ENCODE peak calls at places on chromosomes 2 and 18, in six cellular contexts. One of them, this sample, is unnamed.

GRCh38 chr2:85799215-85799956 is 45.6 kb downstream of the ATOH8 start:
- DNase-seq in CD8-positive, alpha-beta memory T cell: no peak
- DNase-seq in AG20443: no peak
- DNase-seq in left ventricle myocardium superior: peak
- DNase-seq in pulmonary artery endothelial cell: no peak
- DNase-seq in stimulated activated CD4-positive, alpha-beta T cell treated with anti-CD3 and anti-CD28 coated beads, Interleukin-4, amount 100 ng/mL, for 4 hours: no peak
- DNase-seq in this sample: no peak

GRCh38 chr2:16026816-16027501 is 86.6 kb downstream of the MYCN start:
- DNase-seq in left ventricle myocardium superior: no peak
- DNase-seq in CD8-positive, alpha-beta memory T cell: no peak
- DNase-seq in pulmonary artery endothelial cell: no peak
- DNase-seq in stimulated activated CD4-positive, alpha-beta T cell treated with anti-CD3 and anti-CD28 coated beads, Interleukin-4, amount 100 ng/mL, for 4 hours: no peak
- DNase-seq in AG20443: no peak
- DNase-seq in this sample: no peak

GRCh38 chr2:96205888-96206287 is 2.7 kb downstream of the STARD7 start:
- DNase-seq in AG20443: peak
- DNase-seq in stimulated activated CD4-positive, alpha-beta T cell treated with anti-CD3 and anti-CD28 coated beads, Interleukin-4, amount 100 ng/mL, for 4 hours: no peak
- DNase-seq in pulmonary artery endothelial cell: no peak
- DNase-seq in left ventricle myocardium superior: no peak
- DNase-seq in CD8-positive, alpha-beta memory T cell: no peak
- DNase-seq in this sample: peak

GRCh38 chr18:7617738-7618422 is 50.8 kb downstream of the PTPRM start:
- DNase-seq in AG20443: peak
- DNase-seq in left ventricle myocardium superior: peak
- DNase-seq in CD8-positive, alpha-beta memory T cell: no peak
- DNase-seq in pulmonary artery endothelial cell: peak
- DNase-seq in stimulated activated CD4-positive, alpha-beta T cell treated with anti-CD3 and anti-CD28 coated beads, Interleukin-4, amount 100 ng/mL, for 4 hours: no peak
- DNase-seq in this sample: peak

GRCh38 chr2:72833084-72833714 is 7.4 kb upstream of the EXOC6B start:
- DNase-seq in left ventricle myocardium superior: no peak
- DNase-seq in pulmonary artery endothelial cell: no peak
- DNase-seq in CD8-positive, alpha-beta memory T cell: no peak
- DNase-seq in stimulated activated CD4-positive, alpha-beta T cell treated with anti-CD3 and anti-CD28 coated beads, Interleukin-4, amount 100 ng/mL, for 4 hours: no peak
- DNase-seq in AG20443: no peak
- DNase-seq in this sample: no peak

GRCh38 chr18:38963943-38964660 is 1398.5 kb upstream of the CELF4 start:
- DNase-seq in stimulated activated CD4-positive, alpha-beta T cell treated with anti-CD3 and anti-CD28 coated beads, Interleukin-4, amount 100 ng/mL, for 4 hours: no peak
- DNase-seq in left ventricle myocardium superior: no peak
- DNase-seq in pulmonary artery endothelial cell: no peak
- DNase-seq in AG20443: no peak
- DNase-seq in CD8-positive, alpha-beta memory T cell: no peak
- DNase-seq in this sample: no peak

GRCh38 chr2:170276926-170277571 is 99.1 kb downstream of the MYO3B start:
- DNase-seq in CD8-positive, alpha-beta memory T cell: no peak
- DNase-seq in stimulated activated CD4-positive, alpha-beta T cell treated with anti-CD3 and anti-CD28 coated beads, Interleukin-4, amount 100 ng/mL, for 4 hours: no peak
- DNase-seq in pulmonary artery endothelial cell: no peak
- DNase-seq in AG20443: no peak
- DNase-seq in left ventricle myocardium superior: no peak
- DNase-seq in this sample: no peak

GRCh38 chr2:138424436-138425140 is 77.0 kb upstream of the SPOPL start:
- DNase-seq in left ventricle myocardium superior: no peak
- DNase-seq in pulmonary artery endothelial cell: no peak
- DNase-seq in stimulated activated CD4-positive, alpha-beta T cell treated with anti-CD3 and anti-CD28 coated beads, Interleukin-4, amount 100 ng/mL, for 4 hours: no peak
- DNase-seq in CD8-positive, alpha-beta memory T cell: no peak
- DNase-seq in AG20443: no peak
- DNase-seq in this sample: no peak

GRCh38 chr2:189412330-189412953 is 28.8 kb upstream of the WDR75 start:
- DNase-seq in AG20443: peak
- DNase-seq in left ventricle myocardium superior: no peak
- DNase-seq in CD8-positive, alpha-beta memory T cell: no peak
- DNase-seq in pulmonary artery endothelial cell: no peak
- DNase-seq in stimulated activated CD4-positive, alpha-beta T cell treated with anti-CD3 and anti-CD28 coated beads, Interleukin-4, amount 100 ng/mL, for 4 hours: peak
- DNase-seq in this sample: no peak

GRCh38 chr18:7334973-7335568 is 104.2 kb downstream of the LRRC30 start:
- DNase-seq in left ventricle myocardium superior: no peak
- DNase-seq in stimulated activated CD4-positive, alpha-beta T cell treated with anti-CD3 and anti-CD28 coated beads, Interleukin-4, amount 100 ng/mL, for 4 hours: no peak
- DNase-seq in pulmonary artery endothelial cell: no peak
- DNase-seq in AG20443: no peak
- DNase-seq in CD8-positive, alpha-beta memory T cell: no peak
- DNase-seq in this sample: no peak

GRCh38 chr2:37711308-37711731 is 39.9 kb upstream of the CDC42EP3 start:
- DNase-seq in AG20443: peak
- DNase-seq in pulmonary artery endothelial cell: no peak
- DNase-seq in left ventricle myocardium superior: no peak
- DNase-seq in stimulated activated CD4-positive, alpha-beta T cell treated with anti-CD3 and anti-CD28 coated beads, Interleukin-4, amount 100 ng/mL, for 4 hours: no peak
- DNase-seq in CD8-positive, alpha-beta memory T cell: peak
- DNase-seq in this sample: peak

GRCh38 chr2:165874445-165875039 is 79.0 kb downstream of the TTC21B start:
- DNase-seq in left ventricle myocardium superior: no peak
- DNase-seq in AG20443: peak
- DNase-seq in stimulated activated CD4-positive, alpha-beta T cell treated with anti-CD3 and anti-CD28 coated beads, Interleukin-4, amount 100 ng/mL, for 4 hours: no peak
- DNase-seq in pulmonary artery endothelial cell: peak
- DNase-seq in CD8-positive, alpha-beta memory T cell: no peak
- DNase-seq in this sample: peak

GRCh38 chr2:127733816-127734537 is 32.7 kb downstream of the SFT2D3 start:
- DNase-seq in left ventricle myocardium superior: no peak
- DNase-seq in pulmonary artery endothelial cell: no peak
- DNase-seq in AG20443: peak
- DNase-seq in stimulated activated CD4-positive, alpha-beta T cell treated with anti-CD3 and anti-CD28 coated beads, Interleukin-4, amount 100 ng/mL, for 4 hours: no peak
- DNase-seq in CD8-positive, alpha-beta memory T cell: no peak
- DNase-seq in this sample: peak

GRCh38 chr18:56028514-56028913 is 440.5 kb upstream of the TCF4 start:
- DNase-seq in AG20443: peak
- DNase-seq in pulmonary artery endothelial cell: no peak
- DNase-seq in CD8-positive, alpha-beta memory T cell: no peak
- DNase-seq in left ventricle myocardium superior: no peak
- DNase-seq in stimulated activated CD4-positive, alpha-beta T cell treated with anti-CD3 and anti-CD28 coated beads, Interleukin-4, amount 100 ng/mL, for 4 hours: no peak
- DNase-seq in this sample: peak

GRCh38 chr2:104250635-104251034 is 603.3 kb upstream of the POU3F3 start:
- DNase-seq in stimulated activated CD4-positive, alpha-beta T cell treated with anti-CD3 and anti-CD28 coated beads, Interleukin-4, amount 100 ng/mL, for 4 hours: no peak
- DNase-seq in left ventricle myocardium superior: no peak
- DNase-seq in CD8-positive, alpha-beta memory T cell: no peak
- DNase-seq in pulmonary artery endothelial cell: no peak
- DNase-seq in AG20443: no peak
- DNase-seq in this sample: no peak

GRCh38 chr2:218996937-218997336 is 3.7 kb upstream of the CRYBA2 start:
- DNase-seq in CD8-positive, alpha-beta memory T cell: no peak
- DNase-seq in pulmonary artery endothelial cell: no peak
- DNase-seq in AG20443: no peak
- DNase-seq in stimulated activated CD4-positive, alpha-beta T cell treated with anti-CD3 and anti-CD28 coated beads, Interleukin-4, amount 100 ng/mL, for 4 hours: no peak
- DNase-seq in left ventricle myocardium superior: no peak
- DNase-seq in this sample: no peak

GRCh38 chr2:128413718-128414341 is 95.2 kb upstream of the HS6ST1 start:
- DNase-seq in pulmonary artery endothelial cell: no peak
- DNase-seq in CD8-positive, alpha-beta memory T cell: no peak
- DNase-seq in left ventricle myocardium superior: no peak
- DNase-seq in AG20443: no peak
- DNase-seq in stimulated activated CD4-positive, alpha-beta T cell treated with anti-CD3 and anti-CD28 coated beads, Interleukin-4, amount 100 ng/mL, for 4 hours: no peak
- DNase-seq in this sample: no peak

GRCh38 chr18:468841-469796 is 31.4 kb downstream of the COLEC12 start:
- DNase-seq in stimulated activated CD4-positive, alpha-beta T cell treated with anti-CD3 and anti-CD28 coated beads, Interleukin-4, amount 100 ng/mL, for 4 hours: no peak
- DNase-seq in pulmonary artery endothelial cell: no peak
- DNase-seq in left ventricle myocardium superior: no peak
- DNase-seq in AG20443: no peak
- DNase-seq in CD8-positive, alpha-beta memory T cell: no peak
- DNase-seq in this sample: no peak

GRCh38 chr18:9855686-9856085 is 30.1 kb upstream of the TXNDC2 start:
- DNase-seq in AG20443: no peak
- DNase-seq in CD8-positive, alpha-beta memory T cell: no peak
- DNase-seq in pulmonary artery endothelial cell: no peak
- DNase-seq in left ventricle myocardium superior: no peak
- DNase-seq in stimulated activated CD4-positive, alpha-beta T cell treated with anti-CD3 and anti-CD28 coated beads, Interleukin-4, amount 100 ng/mL, for 4 hours: no peak
- DNase-seq in this sample: no peak

GRCh38 chr2:198325359-198325758 is 521.0 kb downstream of the PLCL1 start:
- DNase-seq in AG20443: no peak
- DNase-seq in pulmonary artery endothelial cell: no peak
- DNase-seq in left ventricle myocardium superior: no peak
- DNase-seq in CD8-positive, alpha-beta memory T cell: no peak
- DNase-seq in stimulated activated CD4-positive, alpha-beta T cell treated with anti-CD3 and anti-CD28 coated beads, Interleukin-4, amount 100 ng/mL, for 4 hours: no peak
- DNase-seq in this sample: no peak